ENCODE peak calls at places on chromosomes 12 and 14, in eight cellular contexts. S is HepG2, P is pancreas, J is ascending aorta, H is H1, Q is substantia nigra, I is brain microvascular endothelial cell, C is heart right ventricle. V is an unnamed sample.

GRCh38 chr14:22566845-22567244 is 22.2 kb downstream of the DAD1 start:
- DNase-seq in S (no peak), P (no peak), J (no peak), H (no peak), Q (no peak), I (no peak), C (no peak), V (no peak)

GRCh38 chr12:93572712-93573551 is 457 bp downstream of the SOCS2 start:
- DNase-seq in S (no peak), P (peak; percentile 22), J (no peak), H (no peak), Q (peak; percentile 8), I (no peak), C (peak; percentile 31), V (no peak)

GRCh38 chr12:132523576-132524331 is 33.8 kb downstream of the FBRSL1 start:
- DNase-seq in S (peak; percentile 32), P (peak; percentile 63), J (no peak), H (no peak), Q (peak; percentile 86), I (peak; percentile 49), C (peak; percentile 66), V (peak; percentile 42)

GRCh38 chr12:57611116-57611809 is at the start of gene ARHGEF25:
- DNase-seq in S (peak; percentile 41), P (peak; percentile 61), J (no peak), H (no peak), Q (peak; percentile 64), I (no peak), C (peak; percentile 86), V (no peak)

GRCh38 chr12:95740751-95741150 is 49.8 kb downstream of the NTN4 start:
- DNase-seq in S (no peak), P (peak; percentile 59), J (no peak), H (no peak), Q (no peak), I (no peak), C (no peak), V (no peak)

GRCh38 chr14:68789002-68789797 is 3.7 kb downstream of the ZFP36L1 start:
- DNase-seq in S (peak; percentile 75), P (peak; percentile 85), J (no peak), H (no peak), Q (peak; percentile 79), I (peak; percentile 69), C (peak; percentile 88), V (peak; percentile 82)

GRCh38 chr14:67166450-67166853 is 22.8 kb upstream of the GARIN2 start:
- DNase-seq in S (no peak), P (no peak), J (no peak), H (no peak), Q (peak; percentile 27), I (peak; percentile 39), C (peak; percentile 16), V (no peak)

GRCh38 chr12:32920506-32921085 is 24.0 kb upstream of the PKP2 start:
- DNase-seq in S (no peak), P (no peak), J (no peak), H (no peak), Q (no peak), I (no peak), C (no peak), V (no peak)

GRCh38 chr14:61537567-61538463 is 157.5 kb upstream of the HIF1A start:
- DNase-seq in S (peak; percentile 97), P (peak; percentile 80), J (no peak), H (peak; percentile 33), Q (no peak), I (peak; percentile 57), C (no peak), V (no peak)

GRCh38 chr12:4153343-4153892 is 120.1 kb upstream of the CCND2 start:
- DNase-seq in S (no peak), P (no peak), J (no peak), H (no peak), Q (no peak), I (no peak), C (no peak), V (peak; percentile 26)

GRCh38 chr12:116123511-116124258 is 153.8 kb downstream of the MED13L start:
- DNase-seq in S (no peak), P (no peak), J (no peak), H (no peak), Q (peak; percentile 45), I (peak; percentile 77), C (peak; percentile 21), V (no peak)

DNA sequence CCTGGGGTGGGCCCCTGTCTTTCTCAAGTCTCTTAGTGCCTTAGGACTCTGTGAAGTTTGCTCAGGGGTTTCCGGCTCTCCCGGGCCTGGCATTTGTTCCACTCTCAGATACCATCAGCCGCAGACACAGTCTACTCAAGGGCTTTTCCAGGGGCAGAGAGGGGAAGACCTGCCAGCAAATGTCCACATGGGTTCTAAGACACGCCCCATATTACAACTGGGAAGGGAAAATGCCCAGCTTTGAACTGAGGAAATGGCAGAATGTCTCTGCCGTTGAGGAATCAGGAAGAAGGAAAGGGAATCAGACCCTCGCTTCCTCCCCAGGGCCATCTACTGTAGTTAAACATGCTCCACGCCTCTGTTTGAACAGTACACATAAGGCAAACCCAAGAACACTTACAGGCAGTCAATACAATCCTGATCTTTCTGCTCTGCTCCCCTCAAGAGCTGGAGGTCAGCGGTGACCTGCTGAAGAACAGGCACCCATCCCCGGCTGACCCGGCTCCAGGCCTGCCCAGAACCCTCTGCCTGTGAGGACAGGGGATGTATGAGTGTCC is 7.9 kb downstream of the CCDC85C start:
- DNase-seq in S (no peak), P (peak; percentile 75), J (no peak), H (no peak), Q (no peak), I (no peak), C (peak; percentile 58), V (no peak)
- H3K27ac ChIP-seq in S (no peak overlapping the region), P (peak overlapping the region; percentile 58), J (no peak overlapping the region), H (no peak overlapping the region), Q (no peak overlapping the region), I (no peak overlapping the region), C (peak overlapping the region; percentile 68), V (no peak overlapping the region)

DNA sequence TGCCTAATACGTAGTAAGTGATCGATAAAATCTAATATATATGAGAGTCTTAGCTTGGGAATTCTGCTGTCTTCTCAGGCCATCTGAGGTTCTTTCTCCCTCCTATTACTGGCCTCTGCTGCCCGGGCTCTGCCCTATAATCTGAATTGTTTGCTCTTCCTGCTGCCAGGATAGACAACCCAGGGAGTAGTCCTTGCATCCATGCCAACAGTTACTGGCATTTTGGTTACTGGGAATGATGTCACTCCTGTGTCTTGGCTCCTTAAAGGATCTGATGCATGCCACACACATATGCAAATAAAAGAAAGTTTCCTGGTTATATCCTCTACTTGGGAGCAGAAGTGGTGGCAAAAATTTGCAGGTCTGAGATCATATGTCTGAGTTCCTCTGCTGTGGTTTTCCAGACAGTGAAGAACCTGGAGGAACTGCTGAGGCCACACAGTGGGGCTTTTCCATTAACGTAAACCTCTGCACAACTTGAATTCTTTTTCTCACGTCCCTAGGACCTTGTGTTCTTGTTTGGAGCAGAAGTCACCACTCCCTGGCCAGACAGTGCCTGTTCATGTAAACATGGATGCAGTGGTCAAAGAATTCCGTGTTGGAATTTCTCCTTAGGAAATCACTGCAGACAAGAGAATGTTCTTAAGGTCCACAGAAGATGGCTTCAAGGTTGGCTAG is 320.6 kb upstream of the TBX3 start:
- DNase-seq in S (no peak), P (no peak), J (no peak), H (no peak), Q (no peak), I (no peak), C (no peak), V (no peak)
- H3K27ac ChIP-seq in S (no peak overlapping the region), P (no peak overlapping the region), J (no peak overlapping the region), H (no peak overlapping the region), Q (no peak overlapping the region), I (no peak overlapping the region), C (no peak overlapping the region), V (no peak overlapping the region)

GRCh38 chr14:30921788-30922187 is 47.4 kb downstream of the COCH start:
- DNase-seq in S (no peak), P (no peak), J (no peak), H (no peak), Q (no peak), I (no peak), C (no peak), V (no peak)

GRCh38 chr14:30915596-30915995 is 41.2 kb downstream of the COCH start:
- DNase-seq in S (no peak), P (no peak), J (no peak), H (no peak), Q (no peak), I (no peak), C (no peak), V (no peak)

GRCh38 chr14:30921305-30921704 is 46.9 kb downstream of the COCH start:
- DNase-seq in S (no peak), P (no peak), J (no peak), H (no peak), Q (no peak), I (no peak), C (no peak), V (no peak)
- H3K27ac ChIP-seq in S (no peak overlapping the region), P (no peak overlapping the region), J (no peak overlapping the region), H (no peak overlapping the region), Q (no peak overlapping the region), I (no peak overlapping the region), C (no peak overlapping the region), V (no peak overlapping the region)

DNA sequence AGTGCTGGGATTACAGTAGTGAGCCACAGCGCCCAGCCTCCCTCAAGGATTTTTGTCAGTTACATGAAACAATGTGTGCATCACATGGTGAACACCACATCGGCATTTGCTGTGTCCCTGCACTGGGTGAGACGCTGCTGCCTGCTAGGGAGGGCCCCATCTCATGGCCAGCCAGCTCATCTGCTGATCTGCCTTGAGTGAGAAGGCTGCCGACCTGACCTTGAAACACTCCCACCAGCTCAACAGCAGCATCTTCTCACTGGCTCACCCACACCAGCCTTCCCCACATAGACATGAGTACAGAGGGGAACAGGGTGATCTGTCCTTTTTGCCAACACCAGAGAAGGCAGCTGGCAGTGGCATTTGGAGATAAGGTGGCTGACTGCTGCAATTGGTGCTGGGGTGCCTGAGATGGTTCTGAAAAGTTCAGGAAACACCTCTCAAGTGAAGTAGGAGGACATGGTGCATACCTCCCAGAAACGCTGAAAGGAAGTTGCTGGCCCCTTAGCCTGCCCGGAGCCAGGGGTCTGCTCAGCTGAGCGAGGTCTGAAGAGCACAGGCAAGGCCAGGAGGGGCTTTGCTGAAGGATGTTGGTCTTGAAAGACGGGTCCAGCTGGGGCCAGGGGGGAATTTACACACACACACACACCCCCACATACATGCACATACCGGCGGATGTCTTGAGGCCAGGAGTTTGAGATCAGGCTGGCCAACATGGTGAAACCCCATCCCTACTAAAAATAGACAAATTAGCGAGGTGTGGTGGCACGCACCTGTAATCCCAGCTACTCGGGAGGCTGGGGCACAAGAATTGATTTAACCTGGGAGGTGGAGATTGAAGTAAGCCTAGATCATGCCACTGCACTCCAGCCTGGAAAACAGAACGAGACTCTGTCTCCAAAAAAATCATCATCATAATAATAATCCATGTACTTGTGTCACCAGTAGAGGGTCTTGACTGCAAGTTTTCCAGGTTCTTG is 14.3 kb upstream of the PPP1R13B start:
- DNase-seq in S (no peak), P (no peak), J (no peak), H (no peak), Q (no peak), I (no peak), C (peak; percentile 57), V (no peak)
- H3K27ac ChIP-seq in S (peak overlapping the region; percentile 41), P (no peak overlapping the region), J (no peak overlapping the region), H (no peak overlapping the region), Q (no peak overlapping the region), I (no peak overlapping the region), C (peak overlapping the region; percentile 60), V (no peak overlapping the region)

GRCh38 chr12:113151655-113152054 is 2.1 kb downstream of the CFAP73 start:
- DNase-seq in S (no peak), P (no peak), J (no peak), H (no peak), Q (no peak), I (no peak), C (no peak), V (no peak)
- H3K27ac ChIP-seq in S (no peak overlapping the region), P (no peak overlapping the region), J (no peak overlapping the region), H (no peak overlapping the region), Q (no peak overlapping the region), I (no peak overlapping the region), C (no peak overlapping the region), V (no peak overlapping the region)